ENCODE peak calls at places on chromosomes 4 and X, in six cellular contexts. G is sigmoid colon, T is tibial nerve, F is heart left ventricle, W is A549, M is stomach. E is an unnamed sample. For H3K4me1, the result is how much of the 10 kb centered on the place peaks cover.

GRCh38 chr4:8855781-8856245 is 15.8 kb downstream of the HMX1 start:
- DNase-seq in G (no peak), T (no peak), M (no peak), F (no peak), W (no peak), E (no peak)

GRCh38 chrX:115940888-115941332 is 229.6 kb upstream of the AGTR2 start:
- DNase-seq in W (peak), M (peak), F (peak), T (no peak), G (peak), E (peak)

GRCh38 chr4:78336093-78336943 is 215.3 kb upstream of the ANXA3 start:
- DNase-seq in G (no peak), T (no peak), F (no peak), M (no peak), W (no peak), E (no peak)

GRCh38 chr4:1730532-1731135 is 9.3 kb downstream of the TACC3 start:
- DNase-seq in F (no peak), M (peak), G (no peak), W (no peak), T (no peak), E (no peak)

GRCh38 chrX:154805696-154806091 is 409 bp upstream of the MPP1 start:
- DNase-seq in G (no peak), M (no peak), W (no peak), F (no peak), T (no peak), E (no peak)

GRCh38 chrX:349196-349595 is 30.6 kb upstream of the GTPBP6 start:
- DNase-seq in F (no peak), M (no peak), G (peak), W (no peak), T (no peak), E (no peak)

GRCh38 chrX:72738396-72738795 is 24.3 kb upstream of the PHKA1 start:
- DNase-seq in M (no peak), T (no peak), W (no peak), G (no peak), F (no peak), E (no peak)

GRCh38 chr4:145501051-145501660 is 19.5 kb downstream of the SMAD1 start:
- DNase-seq in F (no peak), G (no peak), M (no peak), T (no peak), W (no peak), E (no peak)

GRCh38 chrX:130110379-130111219 is at the start of gene ELF4:
- DNase-seq in F (peak), G (peak), M (peak), T (no peak), W (peak), E (peak)
- TF ChIP-seq POLR2A in F (peak), G (no peak), M (no peak), T (no peak), W (peak), E (peak)

GRCh38 chr4:123037809-123038208 is 115.4 kb upstream of the NUDT6 start:
- DNase-seq in W (no peak), G (no peak), M (no peak), T (no peak), F (no peak), E (no peak)
- H3K4me1 ChIP-seq in W (under half), G (under half), M (under half), T (under half), F (under half), E (under half)

GRCh38 chrX:84186603-84187358 is 1.2 kb downstream of the RPS6KA6 start:
- DNase-seq in M (no peak), G (no peak), F (no peak), W (peak), T (peak), E (no peak)

GRCh38 chrX:84187501-84188319 is at the start of gene RPS6KA6:
- DNase-seq in F (peak), W (peak), M (no peak), T (peak), G (peak), E (peak)

GRCh38 chrX:84189125-84189524 is 1.1 kb upstream of the RPS6KA6 start:
- DNase-seq in M (no peak), F (no peak), W (no peak), G (no peak), T (no peak), E (no peak)

GRCh38 chrX:84192006-84192405 is 4.0 kb upstream of the RPS6KA6 start:
- DNase-seq in M (no peak), F (no peak), G (no peak), W (no peak), T (no peak), E (no peak)

DNA sequence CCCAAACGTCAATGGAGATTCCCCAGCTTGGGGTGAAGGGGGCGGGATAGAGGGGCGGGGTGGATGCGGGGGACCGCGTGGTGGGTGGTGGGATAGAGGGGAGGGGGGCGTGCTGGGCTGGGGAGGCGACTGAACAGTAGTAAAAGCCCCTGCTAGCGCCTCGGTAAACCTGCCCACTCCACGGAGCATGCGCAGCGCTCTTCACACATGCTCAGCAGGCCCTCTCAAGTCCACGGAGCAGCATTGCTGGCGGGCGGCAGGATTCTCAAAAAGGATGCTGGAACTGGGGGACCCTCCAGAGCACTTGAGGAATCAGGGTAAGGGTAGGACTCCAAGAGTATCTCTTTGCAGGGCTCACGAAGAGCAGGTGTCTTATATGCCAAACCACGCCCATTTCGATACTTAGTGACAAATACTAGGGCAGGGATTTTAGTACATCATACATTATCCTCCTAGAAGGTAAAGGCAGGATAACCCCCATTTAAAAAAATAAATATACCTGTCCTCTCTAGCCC is 378 bp upstream of the RPS6KA6 start:
- DNase-seq in F (peak), T (peak), G (peak), W (peak), M (peak), E (peak)
- H3K4me3 ChIP-seq in F (peak), T (peak), G (peak), W (peak), M (peak), E (peak)

DNA sequence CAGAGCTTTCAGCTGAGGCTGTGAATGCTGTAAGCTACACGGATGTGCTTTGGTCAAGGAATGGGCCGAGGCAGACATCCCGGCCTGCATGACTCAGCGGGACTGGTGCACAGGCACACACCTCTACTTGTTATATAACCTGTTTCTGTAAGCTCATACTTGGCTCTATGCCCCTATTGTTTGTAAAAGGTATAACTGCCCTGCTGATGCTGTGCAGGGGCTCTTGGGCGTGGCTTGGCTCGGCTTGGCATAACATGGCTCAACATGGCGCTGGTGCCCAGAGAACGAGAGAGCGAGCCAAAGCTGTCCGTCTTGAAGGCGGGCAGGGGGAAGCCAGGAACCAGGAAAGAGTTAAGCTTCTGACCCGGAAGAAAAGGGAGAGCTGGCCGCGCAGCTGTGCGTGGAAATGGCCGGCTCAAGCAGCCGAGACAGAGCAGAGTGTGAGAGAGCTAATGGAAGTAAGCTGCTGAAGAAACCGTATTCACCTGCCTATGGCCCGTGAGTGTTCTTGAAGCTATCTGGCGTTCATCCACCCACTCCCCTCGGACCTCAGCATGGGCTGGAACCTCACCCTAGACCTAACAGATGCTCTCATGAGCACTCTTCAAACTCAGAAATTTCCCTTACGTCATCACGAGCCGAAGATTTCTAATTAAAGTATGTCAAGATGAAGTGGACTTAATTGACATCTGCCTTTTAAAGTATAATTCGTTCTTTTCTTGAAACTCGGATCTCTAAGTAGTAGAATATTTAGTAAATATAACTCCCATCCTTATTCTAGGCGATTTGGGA is 286.3 kb upstream of the AGA start:
- DNase-seq in G (no peak), W (peak), T (no peak), F (no peak), M (no peak), E (no peak)
- TF ChIP-seq POLR2A in G (no peak), W (no peak), T (no peak), F (no peak), M (no peak), E (no peak)

GRCh38 chr4:13533670-13534343 is 10.5 kb downstream of the NKX3-2 start:
- DNase-seq in F (no peak), G (no peak), M (no peak), T (no peak), W (no peak), E (no peak)

GRCh38 chr4:13535708-13536361 is 8.5 kb downstream of the NKX3-2 start:
- DNase-seq in G (peak), W (no peak), M (no peak), F (no peak), T (no peak), E (no peak)

GRCh38 chr4:13535118-13535517 is 9.2 kb downstream of the NKX3-2 start:
- DNase-seq in G (peak), M (no peak), F (no peak), W (no peak), T (no peak), E (no peak)

GRCh38 chr4:13536607-13537006 is 7.7 kb downstream of the NKX3-2 start:
- DNase-seq in T (no peak), M (no peak), F (no peak), G (no peak), W (no peak), E (no peak)

DNA sequence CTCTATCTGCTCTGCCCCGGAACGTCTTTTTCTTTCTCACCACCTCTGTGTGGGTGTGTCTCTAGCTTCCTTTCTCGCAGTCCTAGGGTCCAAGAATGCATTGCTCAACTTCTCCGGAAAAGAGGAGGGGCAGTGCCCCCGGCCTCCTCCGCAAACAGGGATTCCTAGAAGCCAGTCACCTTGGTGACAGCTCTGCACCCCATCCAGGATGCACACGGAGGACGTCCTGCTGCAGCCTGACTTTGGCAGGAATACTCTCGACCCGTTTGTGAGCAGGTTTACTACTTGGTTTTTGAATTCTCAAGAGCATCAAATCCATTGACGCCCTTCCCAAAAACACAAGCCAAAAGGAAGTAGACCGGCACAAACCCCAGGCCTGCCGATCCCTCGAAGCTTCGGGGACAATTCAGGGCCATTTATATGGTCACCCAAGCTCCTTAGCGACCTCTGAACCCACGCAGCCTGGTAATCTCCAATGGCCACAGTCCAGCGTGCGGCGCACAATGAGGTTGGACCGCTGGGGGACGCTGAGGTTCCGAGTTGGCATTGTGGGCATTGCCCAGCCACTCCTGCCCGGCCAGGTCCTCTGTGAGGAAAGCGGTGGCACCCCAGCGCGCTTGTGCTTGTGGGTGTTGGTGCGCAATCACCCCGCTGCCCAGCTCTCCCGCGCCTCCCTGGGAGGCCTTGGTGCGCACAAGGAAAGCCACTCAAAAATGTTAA is 9.8 kb downstream of the NKX3-2 start:
- DNase-seq in F (no peak), G (peak), W (no peak), T (no peak), M (no peak), E (no peak)
- H3K4me1 ChIP-seq in F (under half), G (under half), W (under half), T (under half), M (under half), E (under half)

DNA sequence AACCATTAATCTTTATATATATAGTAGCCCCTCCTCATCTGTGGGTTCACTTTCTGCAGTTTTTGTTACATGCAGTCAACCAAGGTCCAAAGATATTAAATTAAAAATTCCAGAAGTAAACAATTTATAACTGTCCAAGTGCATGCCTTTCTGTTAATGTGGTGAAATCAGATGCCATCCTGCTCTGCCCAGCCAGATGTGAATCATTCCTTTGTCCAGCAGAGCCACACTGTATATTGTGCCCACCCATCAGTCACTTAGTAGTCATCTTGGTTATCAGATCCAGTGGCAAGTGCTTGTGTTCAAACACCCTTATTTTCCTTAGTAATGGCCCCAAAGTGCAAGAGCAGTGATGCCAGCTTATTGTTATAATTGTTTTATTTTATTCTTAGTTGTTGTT is 17.2 kb upstream of the PRDM5 start:
- DNase-seq in T (no peak), G (no peak), M (no peak), F (no peak), W (no peak), E (no peak)
- H3K4me3 ChIP-seq in T (no peak), G (no peak), M (no peak), F (no peak), W (no peak), E (no peak)

DNA sequence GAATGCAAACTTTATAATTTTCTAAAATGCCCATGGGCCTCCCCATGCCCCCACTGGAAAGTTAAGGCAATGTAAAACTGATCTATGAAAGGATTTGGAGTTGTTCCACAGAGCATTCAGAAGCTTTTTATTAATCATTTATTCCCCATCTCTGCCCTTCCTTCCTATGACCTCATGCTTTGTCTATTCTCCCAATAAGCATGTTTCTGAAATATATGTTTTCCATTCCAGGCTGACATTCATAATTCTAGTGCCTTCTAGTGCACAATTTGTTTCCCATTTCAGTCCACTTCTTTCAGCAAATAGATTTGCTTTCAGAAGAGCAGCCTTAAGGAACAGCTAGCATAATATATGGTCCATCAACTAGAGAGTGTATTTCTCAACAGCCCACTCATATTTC is 77.0 kb upstream of the ATXN3L start:
- DNase-seq in T (no peak), F (no peak), W (peak), M (no peak), G (no peak), E (no peak)
- TF ChIP-seq POLR2A in T (no peak), F (no peak), W (no peak), M (no peak), G (no peak), E (no peak)

E was measured in Peyer's patch.